ENCODE peak calls at places on chromosomes 7 and 10, in nine cellular contexts. J, Z, E, I, G, F, M, R and Q are unnamed samples.

GRCh38 chr7:101126651-101127459 is at the start of gene SERPINE1:
- DNase-seq in E (peak; percentile 85), G (peak; percentile 92), J (peak; percentile 92), Z (peak; percentile 99), R (peak; percentile 100), I (peak; percentile 83), M (no peak), F (peak; percentile 69), Q (peak; percentile 100)

GRCh38 chr7:159075563-159076238 is 69.0 kb downstream of the VIPR2 start:
- DNase-seq in J (no peak), R (no peak), I (no peak), G (no peak), M (no peak), Z (no peak), F (no peak), E (no peak), Q (no peak)

GRCh38 chr10:485776-486572 is 203.5 kb downstream of the DIP2C start:
- DNase-seq in G (no peak), I (no peak), J (no peak), M (no peak), F (no peak), R (no peak), E (no peak), Z (no peak), Q (peak; percentile 51)

GRCh38 chr10:75440271-75440793 is 8.9 kb downstream of the LRMDA start:
- DNase-seq in M (no peak), R (no peak), G (no peak), E (no peak), I (no peak), J (no peak), Z (no peak), F (no peak), Q (no peak)

GRCh38 chr10:46255696-46256355 is 31.0 kb upstream of the ANTXRL start:
- DNase-seq in E (peak; percentile 30), M (peak; percentile 37), J (peak; percentile 73), I (peak; percentile 76), G (peak; percentile 34), Z (no peak), F (peak; percentile 71), R (peak; percentile 9), Q (peak; percentile 2)

GRCh38 chr10:70903262-70903921 is 15.0 kb upstream of the PCBD1 start:
- DNase-seq in F (peak; percentile 74), G (peak; percentile 36), J (peak; percentile 68), I (no peak), E (peak; percentile 37), R (no peak), Z (no peak), M (peak; percentile 57), Q (peak; percentile 55)

GRCh38 chr7:30116771-30117170 is 18.0 kb upstream of the MTURN start:
- DNase-seq in E (no peak), G (no peak), J (no peak), F (no peak), M (no peak), R (peak; percentile 61), I (no peak), Z (no peak), Q (peak; percentile 47)

GRCh38 chr10:77737608-77738007 is 100.0 kb upstream of the KCNMA1 start:
- DNase-seq in F (no peak), E (no peak), Z (no peak), G (no peak), I (no peak), M (no peak), J (no peak), R (peak; percentile 98), Q (peak; percentile 98)

GRCh38 chr10:14585287-14586193 is 189.2 kb downstream of the FAM107B start:
- DNase-seq in E (no peak), G (no peak), R (no peak), J (no peak), I (no peak), F (no peak), M (no peak), Z (no peak), Q (no peak)

GRCh38 chr7:107035446-107035845 is 9.1 kb upstream of the PRKAR2B start:
- DNase-seq in J (no peak), E (no peak), Z (no peak), I (no peak), F (no peak), G (no peak), R (peak; percentile 86), M (no peak), Q (peak; percentile 89)

GRCh38 chr10:1197384-1197783 is 141.2 kb downstream of the WDR37 start:
- DNase-seq in F (no peak), R (no peak), G (no peak), I (no peak), Z (no peak), J (no peak), E (no peak), M (no peak), Q (no peak)

GRCh38 chr10:29703276-29703675 is 68.5 kb upstream of the SVIL start:
- DNase-seq in R (no peak), Z (no peak), E (no peak), G (no peak), F (peak; percentile 80), J (no peak), I (no peak), M (no peak), Q (no peak)

GRCh38 chr7:16411391-16411790 is 9.9 kb downstream of the CRPPA start:
- DNase-seq in G (no peak), F (no peak), I (no peak), J (no peak), M (no peak), Z (no peak), E (no peak), R (peak; percentile 18), Q (peak; percentile 40)

GRCh38 chr10:110947061-110947595 is 27.7 kb downstream of the SHOC2 start:
- DNase-seq in G (no peak), R (peak; percentile 48), M (no peak), I (no peak), F (no peak), E (no peak), Z (no peak), J (no peak), Q (peak; percentile 34)

DNA sequence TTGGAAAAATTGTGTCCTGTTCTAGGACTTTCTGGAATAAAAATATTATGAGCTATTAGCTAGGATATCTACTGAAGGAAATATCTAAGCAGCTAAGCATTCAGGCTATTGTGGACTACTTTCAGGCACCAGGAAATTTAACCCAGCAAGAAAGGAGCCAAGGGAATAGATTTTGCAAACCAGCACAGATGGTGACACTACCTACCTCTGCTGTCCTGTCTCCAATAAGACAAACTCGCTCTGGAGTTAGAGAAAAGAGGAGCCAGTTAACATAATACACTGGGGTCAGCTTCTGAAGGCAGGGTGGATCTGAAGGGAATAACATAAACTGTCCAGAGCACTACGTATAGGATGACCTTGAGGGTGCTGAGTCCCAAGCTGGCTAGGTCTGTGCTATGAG is 223.7 kb upstream of the PRSS58 start:
- DNase-seq in I (no peak), Z (no peak), G (no peak), J (no peak), R (no peak), E (no peak), F (no peak), M (no peak), Q (no peak)
- TF ChIP-seq CTCF in I (no peak), Z (peak; percentile 44), G (no peak), J (peak; percentile 19), R (peak; percentile 7), E (no peak), F (peak; percentile 41), M (no peak), Q (peak; percentile 38)

GRCh38 chr7:11557627-11558026 is 274.4 kb downstream of the THSD7A start:
- DNase-seq in E (peak; percentile 52), M (no peak), Z (no peak), G (no peak), J (no peak), I (no peak), F (peak; percentile 11), R (peak; percentile 8), Q (peak; percentile 40)
- TF ChIP-seq CTCF in E (peak; percentile 42), M (peak; percentile 21), Z (no peak), G (no peak), J (no peak), I (peak; percentile 23), F (peak; percentile 54), R (no peak), Q (peak; percentile 14)

GRCh38 chr10:121070671-121071070 is 219.5 kb downstream of the WDR11 start:
- DNase-seq in Z (no peak), G (no peak), I (no peak), E (no peak), F (no peak), M (no peak), R (no peak), J (no peak), Q (no peak)

GRCh38 chr10:121073743-121074142 is 222.6 kb downstream of the WDR11 start:
- DNase-seq in J (no peak), R (no peak), F (peak; percentile 61), I (no peak), G (no peak), M (no peak), E (no peak), Z (no peak), Q (no peak)

GRCh38 chr10:121069061-121069850 is 218.1 kb downstream of the WDR11 start:
- DNase-seq in F (no peak), I (no peak), E (peak; percentile 58), R (no peak), G (peak; percentile 70), Z (no peak), J (no peak), M (no peak), Q (no peak)

GRCh38 chr10:121065330-121065729 is 214.2 kb downstream of the WDR11 start:
- DNase-seq in G (no peak), R (no peak), J (no peak), Z (no peak), M (no peak), I (no peak), F (no peak), E (no peak), Q (no peak)

DNA sequence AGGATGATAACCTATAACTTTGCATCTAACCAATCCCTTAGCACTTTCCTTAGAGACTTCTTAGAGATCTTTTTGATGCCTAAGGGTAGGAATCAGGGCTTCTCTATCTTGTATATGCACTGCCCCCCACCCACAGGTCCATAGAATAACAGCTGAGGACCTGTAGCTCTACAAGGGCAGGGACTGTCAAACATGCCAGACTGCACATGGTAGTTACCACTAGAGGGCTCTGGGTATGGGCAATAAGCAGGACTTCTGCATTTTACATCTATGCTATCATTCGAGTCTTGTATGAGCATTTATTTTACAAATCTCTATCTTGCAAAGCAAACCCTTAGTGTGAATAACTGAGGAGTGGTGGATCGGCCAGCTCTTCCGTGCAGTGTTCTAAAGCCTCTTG is 219.1 kb downstream of the WDR11 start:
- DNase-seq in E (peak; percentile 30), Z (no peak), F (no peak), J (no peak), R (no peak), I (no peak), M (no peak), G (no peak), Q (no peak)
- TF ChIP-seq CTCF in E (peak; percentile 34), Z (no peak), F (no peak), J (no peak), R (no peak), I (peak; percentile 48), M (peak; percentile 57), G (no peak), Q (no peak)

GRCh38 chr10:102096449-102096848 is 23.7 kb downstream of the LDB1 start:
- DNase-seq in M (no peak), G (no peak), R (no peak), F (no peak), E (no peak), J (no peak), I (no peak), Z (no peak), Q (no peak)

GRCh38 chr10:102102421-102102820 is 17.7 kb downstream of the LDB1 start:
- DNase-seq in E (no peak), M (no peak), F (no peak), Z (no peak), R (no peak), I (no peak), G (no peak), J (no peak), Q (peak; percentile 21)

GRCh38 chr10:102101152-102101551 is 19.0 kb downstream of the LDB1 start:
- DNase-seq in J (no peak), R (no peak), E (no peak), F (no peak), G (no peak), M (no peak), I (no peak), Z (no peak), Q (no peak)
- TF ChIP-seq CTCF in J (no peak), R (no peak), E (no peak), F (no peak), G (no peak), M (peak; percentile 11), I (no peak), Z (no peak), Q (no peak)